ENCODE peak calls at places on chromosomes 6 and 20, in eight cellular contexts. One of them, this sample, is unnamed.

GRCh38 chr20:37413354-37413753 is 67.4 kb downstream of the SRC start:
- DNase-seq in Karpas-422: no peak
- DNase-seq in AG08395: no peak
- DNase-seq in lung microvascular endothelial cell: no peak
- DNase-seq in small intestine: no peak
- DNase-seq in choroid plexus epithelial cell: no peak
- DNase-seq in endodermal cell: peak; percentile 60
- DNase-seq in activated T-cell treated with anti-CD3 and anti-CD28 coated beads, Interleukin-2, amount 50 U/mL, for 72 hours: no peak
- DNase-seq in this sample: no peak

GRCh38 chr6:166757226-166758135 is 130.4 kb upstream of the RPS6KA2 start:
- DNase-seq in AG08395: peak; percentile 54
- DNase-seq in activated T-cell treated with anti-CD3 and anti-CD28 coated beads, Interleukin-2, amount 50 U/mL, for 72 hours: peak; percentile 23
- DNase-seq in Karpas-422: peak; percentile 48
- DNase-seq in choroid plexus epithelial cell: peak; percentile 72
- DNase-seq in small intestine: no peak
- DNase-seq in endodermal cell: peak; percentile 76
- DNase-seq in lung microvascular endothelial cell: no peak
- DNase-seq in this sample: no peak

GRCh38 chr6:114159727-114160126 is 183.1 kb downstream of the HS3ST5 start:
- DNase-seq in AG08395: no peak
- DNase-seq in endodermal cell: no peak
- DNase-seq in Karpas-422: no peak
- DNase-seq in small intestine: no peak
- DNase-seq in choroid plexus epithelial cell: no peak
- DNase-seq in activated T-cell treated with anti-CD3 and anti-CD28 coated beads, Interleukin-2, amount 50 U/mL, for 72 hours: no peak
- DNase-seq in lung microvascular endothelial cell: no peak
- DNase-seq in this sample: no peak

GRCh38 chr6:107707346-107708270 is 116.5 kb downstream of the SCML4 start:
- DNase-seq in endodermal cell: peak; percentile 19
- DNase-seq in choroid plexus epithelial cell: no peak
- DNase-seq in small intestine: no peak
- DNase-seq in lung microvascular endothelial cell: no peak
- DNase-seq in Karpas-422: no peak
- DNase-seq in AG08395: no peak
- DNase-seq in activated T-cell treated with anti-CD3 and anti-CD28 coated beads, Interleukin-2, amount 50 U/mL, for 72 hours: no peak
- DNase-seq in this sample: no peak

GRCh38 chr6:14117158-14118090 is at the start of gene CD83:
- DNase-seq in lung microvascular endothelial cell: peak; percentile 54
- DNase-seq in Karpas-422: peak; percentile 83
- DNase-seq in activated T-cell treated with anti-CD3 and anti-CD28 coated beads, Interleukin-2, amount 50 U/mL, for 72 hours: peak; percentile 88
- DNase-seq in endodermal cell: peak; percentile 87
- DNase-seq in AG08395: peak; percentile 95
- DNase-seq in choroid plexus epithelial cell: peak; percentile 42
- DNase-seq in small intestine: peak; percentile 72
- DNase-seq in this sample: peak; percentile 6

GRCh38 chr6:4568138-4568537 is 208.1 kb upstream of the CDYL start:
- DNase-seq in small intestine: no peak
- DNase-seq in activated T-cell treated with anti-CD3 and anti-CD28 coated beads, Interleukin-2, amount 50 U/mL, for 72 hours: no peak
- DNase-seq in choroid plexus epithelial cell: no peak
- DNase-seq in endodermal cell: no peak
- DNase-seq in lung microvascular endothelial cell: no peak
- DNase-seq in Karpas-422: no peak
- DNase-seq in AG08395: no peak
- DNase-seq in this sample: no peak

GRCh38 chr6:124881898-124882579 is 80.2 kb upstream of the RNF217 start:
- DNase-seq in small intestine: no peak
- DNase-seq in lung microvascular endothelial cell: peak; percentile 11
- DNase-seq in activated T-cell treated with anti-CD3 and anti-CD28 coated beads, Interleukin-2, amount 50 U/mL, for 72 hours: no peak
- DNase-seq in AG08395: peak; percentile 24
- DNase-seq in Karpas-422: no peak
- DNase-seq in endodermal cell: no peak
- DNase-seq in choroid plexus epithelial cell: peak; percentile 74
- DNase-seq in this sample: no peak

GRCh38 chr6:117483645-117484016 is 1.2 kb downstream of the DCBLD1 start:
- DNase-seq in AG08395: peak; percentile 29
- DNase-seq in small intestine: no peak
- DNase-seq in choroid plexus epithelial cell: peak; percentile 62
- DNase-seq in endodermal cell: no peak
- DNase-seq in lung microvascular endothelial cell: peak; percentile 64
- DNase-seq in Karpas-422: no peak
- DNase-seq in activated T-cell treated with anti-CD3 and anti-CD28 coated beads, Interleukin-2, amount 50 U/mL, for 72 hours: no peak
- DNase-seq in this sample: no peak

GRCh38 chr6:106715922-106716321 is 86.5 kb downstream of the QRSL1 start:
- DNase-seq in endodermal cell: no peak
- DNase-seq in Karpas-422: peak; percentile 94
- DNase-seq in small intestine: peak; percentile 33
- DNase-seq in lung microvascular endothelial cell: no peak
- DNase-seq in AG08395: no peak
- DNase-seq in choroid plexus epithelial cell: no peak
- DNase-seq in activated T-cell treated with anti-CD3 and anti-CD28 coated beads, Interleukin-2, amount 50 U/mL, for 72 hours: no peak
- DNase-seq in this sample: no peak

GRCh38 chr20:41717464-41717863 is 99.3 kb upstream of the CHD6 start:
- DNase-seq in AG08395: peak; percentile 45
- DNase-seq in choroid plexus epithelial cell: no peak
- DNase-seq in activated T-cell treated with anti-CD3 and anti-CD28 coated beads, Interleukin-2, amount 50 U/mL, for 72 hours: no peak
- DNase-seq in endodermal cell: no peak
- DNase-seq in small intestine: no peak
- DNase-seq in lung microvascular endothelial cell: peak; percentile 15
- DNase-seq in Karpas-422: no peak
- DNase-seq in this sample: no peak

GRCh38 chr6:34204693-34205092 is 32.0 kb upstream of the HMGA1 start:
- DNase-seq in choroid plexus epithelial cell: no peak
- DNase-seq in AG08395: no peak
- DNase-seq in lung microvascular endothelial cell: no peak
- DNase-seq in Karpas-422: no peak
- DNase-seq in small intestine: no peak
- DNase-seq in endodermal cell: no peak
- DNase-seq in activated T-cell treated with anti-CD3 and anti-CD28 coated beads, Interleukin-2, amount 50 U/mL, for 72 hours: no peak
- DNase-seq in this sample: no peak

GRCh38 chr6:9612489-9612888 is 802.4 kb downstream of the TFAP2A start:
- DNase-seq in AG08395: no peak
- DNase-seq in endodermal cell: no peak
- DNase-seq in Karpas-422: no peak
- DNase-seq in small intestine: no peak
- DNase-seq in choroid plexus epithelial cell: peak; percentile 8
- DNase-seq in activated T-cell treated with anti-CD3 and anti-CD28 coated beads, Interleukin-2, amount 50 U/mL, for 72 hours: no peak
- DNase-seq in lung microvascular endothelial cell: no peak
- DNase-seq in this sample: no peak

GRCh38 chr6:157091243-157091642 is 232.1 kb downstream of the TMEM242 start:
- DNase-seq in choroid plexus epithelial cell: no peak
- DNase-seq in small intestine: no peak
- DNase-seq in endodermal cell: no peak
- DNase-seq in Karpas-422: no peak
- DNase-seq in lung microvascular endothelial cell: peak; percentile 19
- DNase-seq in AG08395: no peak
- DNase-seq in activated T-cell treated with anti-CD3 and anti-CD28 coated beads, Interleukin-2, amount 50 U/mL, for 72 hours: no peak
- DNase-seq in this sample: no peak

This sample was measured in HCT116.